ENCODE peak calls at places on chromosomes 6 and 20, in four cellular contexts. One of them, this sample, is unnamed. For H3K9me3, the result is how much of the 10 kb centered on the place peaks cover.

GRCh38 chr20:1813101-1813529 is 82.1 kb upstream of the SIRPA start:
- DNase-seq in WERI-Rb-1: no peak
- DNase-seq in cardiac muscle cell: peak
- DNase-seq in A549: peak
- DNase-seq in this sample: no peak

GRCh38 chr6:108260126-108260808 is 573 bp downstream of the SNX3 start:
- DNase-seq in A549: peak
- DNase-seq in WERI-Rb-1: no peak
- DNase-seq in cardiac muscle cell: peak
- DNase-seq in this sample: peak

GRCh38 chr6:170108890-170109587 is 181.8 kb downstream of the DLL1 start:
- DNase-seq in A549: no peak
- DNase-seq in cardiac muscle cell: no peak
- DNase-seq in WERI-Rb-1: no peak
- DNase-seq in this sample: no peak

GRCh38 chr6:5866547-5867051 is 140.1 kb downstream of the NRN1 start:
- DNase-seq in WERI-Rb-1: no peak
- DNase-seq in A549: no peak
- DNase-seq in cardiac muscle cell: peak
- DNase-seq in this sample: no peak

GRCh38 chr6:37077459-37078296 is 72.2 kb downstream of the FGD2 start:
- DNase-seq in WERI-Rb-1: no peak
- DNase-seq in A549: no peak
- DNase-seq in cardiac muscle cell: peak
- DNase-seq in this sample: no peak

GRCh38 chr20:17771206-17772004 is 71.6 kb downstream of the BANF2 start:
- DNase-seq in A549: no peak
- DNase-seq in cardiac muscle cell: no peak
- DNase-seq in WERI-Rb-1: no peak
- DNase-seq in this sample: no peak

GRCh38 chr20:34511891-34512265 is 4.3 kb upstream of the DYNLRB1 start:
- DNase-seq in WERI-Rb-1: no peak
- DNase-seq in A549: no peak
- DNase-seq in cardiac muscle cell: no peak
- DNase-seq in this sample: no peak

GRCh38 chr6:149854532-149854931 is 9.6 kb downstream of the LRP11 start:
- DNase-seq in cardiac muscle cell: no peak
- DNase-seq in A549: peak
- DNase-seq in WERI-Rb-1: no peak
- DNase-seq in this sample: peak

GRCh38 chr6:150687508-150687907 is 87.8 kb downstream of the PLEKHG1 start:
- DNase-seq in cardiac muscle cell: no peak
- DNase-seq in WERI-Rb-1: no peak
- DNase-seq in A549: no peak
- DNase-seq in this sample: peak

GRCh38 chr6:129660346-129660676 is 49.7 kb downstream of the ARHGAP18 start:
- DNase-seq in cardiac muscle cell: no peak
- DNase-seq in A549: no peak
- DNase-seq in WERI-Rb-1: no peak
- DNase-seq in this sample: no peak

GRCh38 chr6:90103056-90103793 is 193.4 kb downstream of the BACH2 start:
- DNase-seq in A549: no peak
- DNase-seq in cardiac muscle cell: no peak
- DNase-seq in WERI-Rb-1: no peak
- DNase-seq in this sample: no peak

GRCh38 chr6:139219271-139219729 is 72.5 kb downstream of the TXLNB start:
- DNase-seq in A549: peak
- DNase-seq in cardiac muscle cell: peak
- DNase-seq in WERI-Rb-1: peak
- DNase-seq in this sample: peak
- H3K9me3 ChIP-seq in A549: under half
- H3K9me3 ChIP-seq in cardiac muscle cell: under half
- H3K9me3 ChIP-seq in WERI-Rb-1: under half
- H3K9me3 ChIP-seq in this sample: under half

GRCh38 chr20:3796477-3797225 is 541 bp downstream of the CDC25B start:
- DNase-seq in cardiac muscle cell: no peak
- DNase-seq in WERI-Rb-1: no peak
- DNase-seq in A549: no peak
- DNase-seq in this sample: peak

GRCh38 chr20:3795511-3796468 is at the start of gene CDC25B:
- DNase-seq in A549: peak
- DNase-seq in WERI-Rb-1: peak
- DNase-seq in cardiac muscle cell: peak
- DNase-seq in this sample: peak

GRCh38 chr20:3797226-3797545 is 1.1 kb downstream of the CDC25B start:
- DNase-seq in cardiac muscle cell: no peak
- DNase-seq in WERI-Rb-1: no peak
- DNase-seq in A549: no peak
- DNase-seq in this sample: no peak

GRCh38 chr20:3797592-3798404 is 1.7 kb downstream of the CDC25B start:
- DNase-seq in A549: no peak
- DNase-seq in cardiac muscle cell: no peak
- DNase-seq in WERI-Rb-1: no peak
- DNase-seq in this sample: no peak

GRCh38 chr20:3794701-3795420 is 1.2 kb upstream of the CDC25B start:
- DNase-seq in cardiac muscle cell: no peak
- DNase-seq in WERI-Rb-1: no peak
- DNase-seq in A549: no peak
- DNase-seq in this sample: no peak
- H3K4me3 ChIP-seq in cardiac muscle cell: no peak
- H3K4me3 ChIP-seq in WERI-Rb-1: peak
- H3K4me3 ChIP-seq in A549: peak
- H3K4me3 ChIP-seq in this sample: no peak

DNA sequence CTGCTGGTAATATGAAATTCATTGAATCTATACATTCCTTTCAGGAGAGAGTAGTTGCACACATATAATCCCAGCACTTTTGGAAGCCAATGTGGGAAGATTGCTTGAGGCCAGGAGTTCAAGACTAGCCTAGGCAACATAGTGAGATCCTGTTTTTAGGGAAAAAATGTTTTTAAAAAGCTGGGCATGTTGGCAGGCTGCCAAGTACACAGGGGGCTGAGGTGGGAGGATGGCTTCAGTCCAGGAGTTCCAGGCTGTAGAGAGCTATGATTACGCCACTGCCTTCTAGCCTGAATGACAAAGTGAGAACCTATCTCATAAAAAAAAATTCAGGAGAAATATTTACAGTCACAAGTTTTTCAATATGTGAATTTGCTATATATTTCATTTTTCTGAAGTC is 71.9 kb downstream of the GRM1 start:
- DNase-seq in WERI-Rb-1: no peak
- DNase-seq in A549: no peak
- DNase-seq in cardiac muscle cell: no peak
- DNase-seq in this sample: no peak
- TF ChIP-seq CTCF in WERI-Rb-1: no peak
- TF ChIP-seq CTCF in A549: no peak
- TF ChIP-seq CTCF in cardiac muscle cell: no peak
- TF ChIP-seq CTCF in this sample: no peak

DNA sequence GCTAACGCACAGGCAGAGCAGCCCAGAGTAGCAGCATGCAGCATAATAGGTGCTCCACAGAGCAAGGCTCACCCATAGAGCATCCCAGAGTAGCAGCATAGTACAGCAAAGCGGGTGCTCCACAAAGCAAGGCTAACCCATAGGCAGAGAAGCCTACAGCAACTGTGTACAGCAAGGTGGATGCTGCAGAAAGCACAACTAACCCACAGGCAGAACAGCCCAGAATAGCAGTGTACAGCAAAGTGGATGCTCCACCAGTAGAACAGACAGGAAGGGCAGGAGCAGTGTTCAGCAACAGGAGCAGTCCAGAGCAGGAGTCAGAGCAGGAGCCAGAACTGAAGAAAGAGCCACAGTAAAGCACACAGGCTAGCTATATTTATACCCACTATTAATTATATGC is 132.7 kb upstream of the PRSS16 start:
- DNase-seq in A549: no peak
- DNase-seq in WERI-Rb-1: no peak
- DNase-seq in cardiac muscle cell: no peak
- DNase-seq in this sample: no peak
- H3K9me3 ChIP-seq in A549: under half
- H3K9me3 ChIP-seq in WERI-Rb-1: under half
- H3K9me3 ChIP-seq in cardiac muscle cell: under half
- H3K9me3 ChIP-seq in this sample: under half

GRCh38 chr6:1201547-1202200 is 110.2 kb upstream of the FOXQ1 start:
- DNase-seq in WERI-Rb-1: no peak
- DNase-seq in cardiac muscle cell: no peak
- DNase-seq in A549: no peak
- DNase-seq in this sample: no peak

GRCh38 chr6:1199981-1200637 is 111.8 kb upstream of the FOXQ1 start:
- DNase-seq in WERI-Rb-1: no peak
- DNase-seq in cardiac muscle cell: no peak
- DNase-seq in A549: no peak
- DNase-seq in this sample: no peak

GRCh38 chr6:1202201-1202600 is 109.7 kb upstream of the FOXQ1 start:
- DNase-seq in A549: no peak
- DNase-seq in WERI-Rb-1: no peak
- DNase-seq in cardiac muscle cell: no peak
- DNase-seq in this sample: no peak

GRCh38 chr6:1197309-1197708 is 114.6 kb upstream of the FOXQ1 start:
- DNase-seq in WERI-Rb-1: no peak
- DNase-seq in A549: no peak
- DNase-seq in cardiac muscle cell: no peak
- DNase-seq in this sample: no peak

GRCh38 chr6:1200706-1201105 is 111.2 kb upstream of the FOXQ1 start:
- DNase-seq in cardiac muscle cell: no peak
- DNase-seq in WERI-Rb-1: no peak
- DNase-seq in A549: no peak
- DNase-seq in this sample: no peak
- H3K4me3 ChIP-seq in cardiac muscle cell: no peak
- H3K4me3 ChIP-seq in WERI-Rb-1: no peak
- H3K4me3 ChIP-seq in A549: no peak
- H3K4me3 ChIP-seq in this sample: no peak

GRCh38 chr20:12570371-12570770 is 438.4 kb upstream of the SPTLC3 start:
- DNase-seq in WERI-Rb-1: peak
- DNase-seq in A549: peak
- DNase-seq in cardiac muscle cell: peak
- DNase-seq in this sample: peak
- TF ChIP-seq CTCF in WERI-Rb-1: peak
- TF ChIP-seq CTCF in A549: peak
- TF ChIP-seq CTCF in cardiac muscle cell: peak
- TF ChIP-seq CTCF in this sample: peak

DNA sequence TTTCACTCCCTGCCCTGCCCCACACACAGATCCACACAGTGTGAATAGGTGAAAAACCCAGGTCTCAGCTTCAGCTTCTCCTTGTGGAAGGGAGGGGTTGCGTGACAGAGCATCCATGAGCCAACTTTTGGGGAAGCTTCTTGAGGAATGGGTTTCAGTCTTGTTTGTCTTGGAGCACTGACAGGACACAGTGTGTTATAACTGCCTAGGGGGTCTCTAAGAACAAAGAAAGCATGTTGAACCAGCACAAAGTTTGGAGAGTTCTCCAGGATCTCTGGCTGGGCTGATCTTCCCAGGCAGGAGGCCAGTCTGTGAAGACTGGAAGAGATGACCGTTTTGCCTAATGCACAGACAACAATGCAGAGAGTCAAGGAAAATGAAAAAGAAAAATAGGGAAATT is 164.5 kb downstream of the COL12A1 start:
- DNase-seq in cardiac muscle cell: no peak
- DNase-seq in A549: no peak
- DNase-seq in WERI-Rb-1: no peak
- DNase-seq in this sample: no peak
- H3K9me3 ChIP-seq in cardiac muscle cell: under half
- H3K9me3 ChIP-seq in A549: under half
- H3K9me3 ChIP-seq in WERI-Rb-1: under half
- H3K9me3 ChIP-seq in this sample: under half

DNA sequence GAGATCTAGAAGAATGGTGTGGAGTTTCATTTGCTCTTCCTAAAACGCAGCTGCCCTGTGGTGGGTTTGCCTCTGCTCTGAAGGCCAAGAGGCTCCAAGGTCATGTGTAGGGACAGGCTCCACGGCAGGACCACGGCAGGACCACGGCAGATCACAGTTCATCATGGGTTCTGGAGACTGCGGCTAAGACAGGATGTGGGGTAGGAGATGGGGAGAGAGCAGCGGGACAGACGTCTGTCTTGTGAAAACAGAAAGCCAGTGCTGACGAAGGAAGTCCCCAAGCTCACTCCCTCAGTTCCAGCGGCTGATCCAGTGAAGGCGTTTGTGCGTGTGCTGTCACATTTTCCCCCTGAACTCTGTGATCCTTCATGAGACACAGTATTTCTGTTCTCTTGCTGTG is 67.9 kb upstream of the PTGIS start:
- DNase-seq in cardiac muscle cell: no peak
- DNase-seq in WERI-Rb-1: no peak
- DNase-seq in A549: no peak
- DNase-seq in this sample: no peak
- H3K4me3 ChIP-seq in cardiac muscle cell: no peak
- H3K4me3 ChIP-seq in WERI-Rb-1: no peak
- H3K4me3 ChIP-seq in A549: no peak
- H3K4me3 ChIP-seq in this sample: no peak

This sample was measured in Caco-2.